ENCODE peak calls at places on chromosomes 13 and 19, in four cellular contexts. N is K562, X is GM12878, S is HepG2. R is an unnamed sample.

GRCh38 chr19:13764821-13765394 is 586 bp downstream of the MRI1 start:
- DNase-seq in N (peak; percentile 32), X (no peak), S (no peak), R (no peak)

GRCh38 chr19:30911491-30911890 is 437.7 kb downstream of the TSHZ3 start:
- DNase-seq in N (no peak), X (no peak), S (no peak), R (no peak)

GRCh38 chr13:45280751-45281634 is 60.0 kb downstream of the TPT1 start:
- DNase-seq in N (peak; percentile 20), X (no peak), S (peak; percentile 47), R (peak; percentile 67)

GRCh38 chr19:17576758-17577532 is 21.5 kb downstream of the COLGALT1 start:
- DNase-seq in N (peak; percentile 99), X (no peak), S (no peak), R (peak; percentile 84)

GRCh38 chr13:103976371-103976770 is 910.2 kb upstream of the SLC10A2 start:
- DNase-seq in N (no peak), X (no peak), S (no peak), R (no peak)

GRCh38 chr13:43959291-43959690 is 79.6 kb downstream of the LACC1 start:
- DNase-seq in N (no peak), X (no peak), S (no peak), R (no peak)

GRCh38 chr13:91546865-91547264 is 148.4 kb downstream of the GPC5 start:
- DNase-seq in N (no peak), X (no peak), S (no peak), R (no peak)

GRCh38 chr13:20974981-20975585 is 72.5 kb upstream of the XPO4 start:
- DNase-seq in N (no peak), X (no peak), S (no peak), R (no peak)

GRCh38 chr19:31974941-31975340 is 370.5 kb upstream of the ZNF507 start:
- DNase-seq in N (no peak), X (no peak), S (no peak), R (no peak)

GRCh38 chr19:46975918-46976782 is 43.5 kb upstream of the NPAS1 start:
- DNase-seq in N (no peak), X (no peak), S (peak; percentile 70), R (no peak)

GRCh38 chr13:113273856-113274590 is 23.0 kb upstream of the LAMP1 start:
- DNase-seq in N (peak; percentile 24), X (no peak), S (no peak), R (no peak)

GRCh38 chr13:40345654-40346372 is 320.6 kb downstream of the FOXO1 start:
- DNase-seq in N (no peak), X (no peak), S (peak; percentile 79), R (no peak)

GRCh38 chr13:21730186-21730880 is 59.5 kb downstream of the FGF9 start:
- DNase-seq in N (no peak), X (no peak), S (no peak), R (no peak)

GRCh38 chr13:80408270-80408669 is 67.3 kb upstream of the SPRY2 start:
- DNase-seq in N (peak; percentile 6), X (no peak), S (no peak), R (peak; percentile 3)

GRCh38 chr19:2491130-2491801 is 15.3 kb downstream of the GADD45B start:
- DNase-seq in N (no peak), X (no peak), S (no peak), R (no peak)

GRCh38 chr13:37646531-37646930 is 48.0 kb upstream of the POSTN start:
- DNase-seq in N (no peak), X (no peak), S (no peak), R (no peak)

GRCh38 chr13:65855276-65855675 is 1374.9 kb downstream of the PCDH9 start:
- DNase-seq in N (no peak), X (no peak), S (no peak), R (no peak)

GRCh38 chr19:19463348-19464117 is 51.8 kb downstream of the TSSK6 start:
- DNase-seq in N (no peak), X (no peak), S (no peak), R (no peak)

GRCh38 chr13:36883829-36884228 is 36.2 kb downstream of the SMAD9 start:
- DNase-seq in N (no peak), X (no peak), S (no peak), R (no peak)

GRCh38 chr13:110336108-110336507 is 29.0 kb downstream of the COL4A2 start:
- DNase-seq in N (no peak), X (no peak), S (no peak), R (no peak)

GRCh38 chr19:54312011-54312410 is 955 bp downstream of the LILRA5 start:
- DNase-seq in N (no peak), X (no peak), S (no peak), R (no peak)

GRCh38 chr19:29145756-29146155 is 67.2 kb downstream of the UQCRFS1 start:
- DNase-seq in N (no peak), X (no peak), S (no peak), R (no peak)

GRCh38 chr13:48654511-48654910 is 782 bp downstream of the CYSLTR2 start:
- DNase-seq in N (no peak), X (no peak), S (no peak), R (no peak)

GRCh38 chr13:45728759-45729158 is 26.6 kb downstream of the CBY2 start:
- DNase-seq in N (peak; percentile 34), X (no peak), S (peak; percentile 57), R (peak; percentile 14)

GRCh38 chr13:40186041-40186440 is 480.4 kb downstream of the FOXO1 start:
- DNase-seq in N (no peak), X (no peak), S (no peak), R (no peak)

GRCh38 chr13:39016789-39017188 is 21.1 kb downstream of the PROSER1 start:
- DNase-seq in N (peak; percentile 21), X (no peak), S (peak; percentile 12), R (peak; percentile 29)

GRCh38 chr13:78867655-78868054 is 208.7 kb upstream of the OBI1 start:
- DNase-seq in N (no peak), X (no peak), S (peak; percentile 20), R (no peak)

GRCh38 chr13:113527272-113527958 is 36.9 kb upstream of the DCUN1D2 start:
- DNase-seq in N (no peak), X (no peak), S (no peak), R (no peak)

GRCh38 chr19:4877753-4878490 is 10.5 kb upstream of the PLIN3 start:
- DNase-seq in N (no peak), X (no peak), S (no peak), R (no peak)

GRCh38 chr19:58562126-58563033 is 4.0 kb upstream of the UBE2M start:
- DNase-seq in N (no peak), X (no peak), S (no peak), R (no peak)

GRCh38 chr13:20425819-20426219 is 99.8 kb downstream of the CRYL1 start:
- DNase-seq in N (no peak), X (no peak), S (no peak), R (no peak)

GRCh38 chr19:28908941-28909340 is 304.0 kb downstream of the UQCRFS1 start:
- DNase-seq in N (no peak), X (no peak), S (no peak), R (no peak)

GRCh38 chr19:46537136-46538097 is 41.8 kb upstream of the PNMA8B start:
- DNase-seq in N (peak; percentile 37), X (no peak), S (no peak), R (peak; percentile 55)

GRCh38 chr13:111347438-111347837 is 27.0 kb downstream of the TEX29 start:
- DNase-seq in N (no peak), X (no peak), S (no peak), R (no peak)

GRCh38 chr19:5028229-5028886 is 59.4 kb downstream of the KDM4B start:
- DNase-seq in N (no peak), X (no peak), S (no peak), R (no peak)

GRCh38 chr19:19782783-19783182 is 38.8 kb downstream of the ZNF506 start:
- DNase-seq in N (no peak), X (no peak), S (no peak), R (no peak)

GRCh38 chr13:33277946-33278345 is 7.6 kb downstream of the STARD13 start:
- DNase-seq in N (no peak), X (no peak), S (no peak), R (no peak)

GRCh38 chr19:3785464-3785937 is 680 bp downstream of the MATK start:
- DNase-seq in N (peak; percentile 64), X (no peak), S (no peak), R (no peak)

GRCh38 chr13:24505756-24506155 is 6.8 kb downstream of the PARP4 start:
- DNase-seq in N (no peak), X (no peak), S (no peak), R (no peak)
- TF ChIP-seq RAD21 in N (no peak), X (no peak), S (no peak), R (no peak)

GRCh38 chr13:89269737-89270136 is 1598.6 kb downstream of the SLITRK5 start:
- DNase-seq in N (no peak), X (no peak), S (no peak), R (no peak)

GRCh38 chr13:89267734-89268133 is 1596.6 kb downstream of the SLITRK5 start:
- DNase-seq in N (no peak), X (no peak), S (no peak), R (no peak)
- TF ChIP-seq JUNB in N (no peak), X (no peak), S (no peak), R (no peak)

DNA sequence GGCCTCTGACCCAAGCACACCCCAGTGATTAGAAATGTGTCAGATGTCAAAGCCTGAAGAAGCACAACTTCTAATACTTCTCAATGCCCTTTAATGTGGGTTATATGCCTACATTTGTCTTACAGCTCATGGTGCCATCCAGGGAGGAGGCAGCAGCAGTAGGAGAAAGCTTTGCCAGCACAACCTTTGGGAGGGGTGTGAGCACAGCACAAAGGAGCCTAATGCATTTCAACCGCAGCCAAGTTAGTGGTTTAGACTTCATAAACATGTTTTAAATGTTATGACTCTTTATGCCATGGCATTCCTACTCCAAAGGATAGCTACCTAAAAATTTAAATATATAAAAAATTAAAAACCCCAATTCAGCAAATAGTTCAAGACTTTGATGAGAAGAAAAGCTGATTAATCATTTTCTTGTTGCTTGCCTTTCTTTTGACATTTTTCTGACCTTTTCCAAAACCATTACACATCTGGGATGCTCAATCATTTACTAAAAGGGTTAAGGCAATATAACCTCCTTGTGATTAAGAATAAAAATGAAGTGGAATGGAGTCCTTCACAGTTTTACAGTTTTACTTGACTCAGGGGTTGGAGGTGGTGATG is 142.7 kb downstream of the DLEU7 start:
- DNase-seq in N (no peak), X (no peak), S (no peak), R (no peak)
- TF ChIP-seq BHLHE40 in N (no peak), X (no peak), S (no peak), R (no peak)

DNA sequence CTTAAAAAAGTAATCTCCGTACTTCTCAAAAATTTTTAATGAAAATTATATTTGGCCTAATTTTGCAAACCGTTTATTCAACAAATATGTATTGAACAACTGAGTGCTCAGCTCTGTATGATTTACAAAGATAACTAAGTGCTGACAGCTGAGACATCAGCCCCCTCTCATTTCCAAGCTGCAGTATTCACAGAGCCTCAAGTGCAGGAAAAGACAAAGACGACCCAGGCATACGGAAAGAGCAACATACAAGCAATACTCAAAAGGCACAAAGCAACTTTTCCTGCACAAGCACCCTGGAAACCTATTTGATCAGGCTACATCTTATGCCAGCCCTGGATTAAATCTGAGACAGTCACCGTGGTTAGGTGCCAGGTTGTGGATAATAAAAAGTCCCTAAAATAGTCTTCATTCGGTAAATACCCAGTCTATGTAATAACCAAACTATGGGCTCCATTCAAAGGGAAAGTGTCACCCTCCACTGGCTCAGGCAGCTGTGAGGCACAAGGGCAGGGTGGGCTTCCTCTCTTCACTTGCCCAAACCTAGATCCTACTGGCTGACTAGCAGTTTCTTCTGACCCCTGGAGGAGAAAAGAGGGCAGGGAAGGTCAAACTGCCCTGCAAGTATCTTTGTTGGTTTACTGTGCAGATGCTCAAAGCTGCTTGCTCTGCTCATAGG is 65.5 kb downstream of the TBC1D4 start:
- DNase-seq in N (no peak), X (peak; percentile 36), S (no peak), R (no peak)
- TF ChIP-seq RAD21 in N (no peak), X (peak; percentile 62), S (no peak), R (no peak)

GRCh38 chr19:41545547-41545946 is 30.4 kb upstream of the CEACAM21 start:
- DNase-seq in N (no peak), X (no peak), S (no peak), R (no peak)
- TF ChIP-seq JUNB in N (no peak), X (no peak), S (no peak), R (no peak)

R was measured in A549.